ENCODE peak calls at places on chromosomes 11 and 22, in five cellular contexts. Z, R, W, V and N are unnamed samples.

GRCh38 chr11:95398437-95399112 is 167.6 kb upstream of the SESN3 start:
- DNase-seq in W (no peak), V (no peak), Z (peak), R (no peak), N (no peak)

GRCh38 chr11:129131361-129131760 is 60.8 kb downstream of the ARHGAP32 start:
- DNase-seq in Z (no peak), V (no peak), W (no peak), R (no peak), N (no peak)

GRCh38 chr11:95219599-95219998 is 11.4 kb downstream of the SESN3 start:
- DNase-seq in W (no peak), Z (no peak), R (no peak), V (no peak), N (no peak)

GRCh38 chr22:24265734-24266133 is 4.9 kb upstream of the SPECC1L start:
- DNase-seq in R (no peak), V (no peak), W (no peak), Z (no peak), N (no peak)

GRCh38 chr11:116927163-116927772 is 89.8 kb upstream of the APOA1 start:
- DNase-seq in R (peak), Z (no peak), V (peak), W (no peak), N (peak)

GRCh38 chr11:70543611-70544010 is 145.3 kb downstream of the CTTN start:
- DNase-seq in V (no peak), Z (no peak), R (no peak), W (peak), N (no peak)

GRCh38 chr11:75311858-75312288 is 39.6 kb downstream of the ARRB1 start:
- DNase-seq in W (peak), V (no peak), R (no peak), Z (peak), N (peak)

GRCh38 chr22:44260216-44261035 is 52.3 kb downstream of the SHISAL1 start:
- DNase-seq in W (no peak), Z (no peak), V (no peak), R (no peak), N (no peak)

GRCh38 chr11:128827494-128827893 is 39.6 kb downstream of the KCNJ1 start:
- DNase-seq in W (no peak), Z (no peak), R (no peak), V (no peak), N (no peak)

GRCh38 chr22:22408731-22409696 is 99.5 kb downstream of the ZNF280B start:
- DNase-seq in R (peak), V (peak), W (no peak), Z (peak), N (peak)

GRCh38 chr11:27039873-27040272 is 742 bp upstream of the BBOX1 start:
- DNase-seq in W (no peak), V (no peak), R (no peak), Z (no peak), N (no peak)

GRCh38 chr11:18321991-18322711 is at the start of the genes GTF2H1 and HPS5:
- DNase-seq in R (peak), V (peak), Z (peak), W (peak), N (peak)

GRCh38 chr11:93238956-93239355 is 41.2 kb upstream of the SLC36A4 start:
- DNase-seq in W (no peak), Z (no peak), V (no peak), R (no peak), N (no peak)

GRCh38 chr11:79160786-79161403 is 279.9 kb downstream of the TENM4 start:
- DNase-seq in R (peak), W (no peak), Z (peak), V (no peak), N (peak)

GRCh38 chr11:61688368-61689163 is 8.4 kb downstream of the DAGLA start:
- DNase-seq in W (peak), Z (peak), R (no peak), V (no peak), N (peak)
- TF ChIP-seq CTCF in W (no peak), Z (no peak), R (no peak), V (no peak), N (no peak)

GRCh38 chr22:25477358-25477757 is 87.1 kb upstream of the GRK3 start:
- DNase-seq in Z (no peak), R (no peak), W (no peak), V (no peak), N (no peak)
- TF ChIP-seq CTCF in Z (no peak), R (no peak), W (no peak), V (no peak), N (no peak)

DNA sequence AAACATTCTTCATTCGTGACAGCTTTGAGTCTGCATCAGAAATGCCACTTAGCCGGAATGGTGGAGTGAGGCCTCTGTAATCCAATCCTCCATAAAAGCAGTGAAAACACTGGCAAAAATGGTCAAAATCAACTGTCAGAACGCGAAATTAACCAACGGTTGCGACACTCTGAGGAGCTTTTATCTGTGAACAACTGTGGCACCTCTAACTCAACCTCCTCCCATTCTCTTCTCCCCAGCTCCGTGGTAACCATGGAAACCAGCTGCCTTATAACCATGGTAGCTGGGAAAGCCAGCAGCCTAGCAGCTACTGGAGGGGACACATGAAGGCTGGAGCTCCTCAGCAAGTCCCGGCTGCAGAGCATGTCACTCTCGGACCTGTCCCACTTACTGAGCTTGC is 20.3 kb downstream of the AP2A2 start:
- DNase-seq in V (no peak), R (no peak), W (peak), Z (peak), N (no peak)
- TF ChIP-seq CTCF in V (no peak), R (no peak), W (no peak), Z (no peak), N (no peak)

GRCh38 chr11:32713496-32713895 is 81.0 kb downstream of the CCDC73 start:
- DNase-seq in W (no peak), R (peak), Z (peak), V (no peak), N (peak)
- TF ChIP-seq CTCF in W (peak), R (peak), Z (peak), V (no peak), N (peak)

DNA sequence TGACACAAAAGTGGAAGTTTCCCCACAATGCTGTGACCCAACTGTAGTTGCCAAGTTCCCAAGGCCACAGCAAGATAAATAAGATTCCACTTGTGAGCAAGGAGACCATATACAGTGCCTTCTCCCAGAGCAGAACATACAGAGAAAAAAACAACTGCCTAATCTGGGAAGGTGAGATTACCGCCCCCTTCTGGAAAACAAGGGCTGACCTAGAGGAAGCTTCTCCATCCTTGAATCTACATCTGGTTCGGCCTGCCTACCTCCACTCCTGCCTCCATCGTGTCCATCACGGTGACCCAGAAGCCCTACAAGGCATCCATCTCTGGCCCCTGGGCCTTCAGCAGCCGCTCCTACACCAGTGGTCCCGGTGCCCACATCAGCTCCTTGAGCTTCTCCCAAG is 6.1 kb upstream of the RNASEH2C start:
- DNase-seq in R (no peak), V (no peak), W (no peak), Z (no peak), N (no peak)
- TF ChIP-seq CTCF in R (no peak), V (no peak), W (peak), Z (no peak), N (no peak)

GRCh38 chr22:20589614-20590476 is 82.4 kb downstream of the MED15 start:
- DNase-seq in V (no peak), Z (no peak), R (no peak), W (no peak), N (no peak)
- TF ChIP-seq CTCF in V (no peak), Z (no peak), R (no peak), W (no peak), N (no peak)

GRCh38 chr11:11708256-11708655 is 86.5 kb upstream of the GALNT18 start:
- DNase-seq in Z (no peak), W (no peak), R (no peak), V (no peak), N (no peak)

GRCh38 chr11:11701070-11701469 is 79.3 kb upstream of the GALNT18 start:
- DNase-seq in W (no peak), R (no peak), Z (no peak), V (no peak), N (peak)

GRCh38 chr11:11709447-11710239 is 87.8 kb upstream of the GALNT18 start:
- DNase-seq in R (no peak), V (no peak), Z (no peak), W (no peak), N (no peak)

GRCh38 chr11:11703885-11704284 is 82.1 kb upstream of the GALNT18 start:
- DNase-seq in R (no peak), W (no peak), V (no peak), Z (no peak), N (no peak)

DNA sequence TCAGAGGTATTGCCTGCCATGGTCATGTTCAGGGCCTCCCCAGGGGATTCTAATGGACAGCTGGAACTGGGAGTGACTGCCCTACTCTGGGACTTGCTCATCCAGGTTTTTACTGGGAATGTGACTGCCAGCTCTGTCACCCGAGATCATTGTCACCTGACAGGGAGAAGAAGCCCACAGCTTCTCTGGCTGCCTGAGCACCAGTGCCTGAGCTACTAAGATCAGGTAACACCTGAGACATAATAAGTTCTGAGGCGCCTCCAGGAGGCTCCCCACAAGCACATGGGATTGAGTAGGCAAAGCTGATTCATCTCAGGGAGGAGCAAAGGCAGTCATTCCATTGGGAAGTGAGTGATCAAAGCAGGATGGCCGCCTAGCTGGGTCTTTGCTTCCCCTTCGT is 84.2 kb upstream of the GALNT18 start:
- DNase-seq in V (no peak), R (no peak), W (no peak), Z (no peak), N (peak)
- TF ChIP-seq CTCF in V (no peak), R (no peak), W (no peak), Z (no peak), N (no peak)

DNA sequence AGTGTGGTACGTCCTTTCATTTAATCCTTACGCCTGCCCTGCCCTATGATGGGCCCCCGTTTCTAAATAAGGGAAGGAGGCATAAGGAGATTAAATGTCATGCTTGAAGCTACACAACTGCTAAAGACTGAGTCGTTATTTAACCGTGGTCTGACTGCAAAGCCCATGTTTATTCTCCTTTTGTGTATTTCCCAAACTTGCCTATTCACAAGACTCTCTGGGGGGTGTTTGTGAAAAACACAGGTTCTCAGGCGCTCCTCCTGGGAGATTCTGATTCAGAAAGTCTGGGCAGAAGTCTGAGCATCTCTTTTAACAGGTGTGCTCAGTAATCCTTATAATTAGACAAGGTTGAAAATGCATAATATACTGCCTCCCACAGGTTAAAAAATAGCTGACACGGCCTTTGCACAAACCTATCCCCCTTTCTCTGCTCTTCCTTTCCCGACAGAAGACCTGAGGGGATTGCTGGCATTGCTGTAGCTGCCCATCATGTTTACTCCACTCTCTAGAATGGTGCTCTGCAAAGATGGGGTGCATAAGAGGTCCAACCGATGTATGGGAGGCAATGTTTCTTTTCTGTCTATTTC is 56.4 kb upstream of the ZBTB44 start:
- DNase-seq in V (no peak), R (peak), W (no peak), Z (no peak), N (no peak)
- TF ChIP-seq CTCF in V (no peak), R (peak), W (no peak), Z (no peak), N (no peak)